ENCODE peak calls at places on chromosome 4, in five cellular contexts. C is psoas muscle; Y is stimulated activated CD8-positive, alpha-beta memory T cell treated with anti-CD3 and anti-CD28 coated beads, Interleukin-4, amount 100 ng/mL, for 1 hour; O is fibroblast of mammary gland; A is NCI-H446 treated with DMSO at 0.1 percent for 48 hours. J is an unnamed sample.

GRCh38 chr4:64158648-64159326 is 250.5 kb downstream of the TECRL start:
- DNase-seq in C (no peak), Y (no peak), O (peak), A (peak), J (no peak)

GRCh38 chr4:102608190-102608589 is 107.0 kb downstream of the NFKB1 start:
- DNase-seq in C (no peak), Y (no peak), O (peak), A (no peak), J (no peak)

GRCh38 chr4:156673483-156673882 is 298.1 kb downstream of the PDGFC start:
- DNase-seq in C (no peak), Y (no peak), O (peak), A (peak), J (no peak)

GRCh38 chr4:55269970-55270369 is 76.1 kb upstream of the SRD5A3 start:
- DNase-seq in C (no peak), Y (no peak), O (no peak), A (no peak), J (no peak)

GRCh38 chr4:1053080-1053661 is 41.7 kb downstream of the FGFRL1 start:
- DNase-seq in C (no peak), Y (no peak), O (peak), A (no peak), J (no peak)

GRCh38 chr4:1567519-1567807 is 116.7 kb downstream of the FAM53A start:
- DNase-seq in C (peak), Y (no peak), O (no peak), A (no peak), J (no peak)

GRCh38 chr4:95505149-95505548 is 43.6 kb downstream of the UNC5C start:
- DNase-seq in C (no peak), Y (no peak), O (peak), A (no peak), J (no peak)

GRCh38 chr4:156595041-156595440 is 376.6 kb downstream of the PDGFC start:
- DNase-seq in C (no peak), Y (no peak), O (peak), A (no peak), J (no peak)

GRCh38 chr4:76733380-76733779 is 164.6 kb downstream of the SOWAHB start:
- DNase-seq in C (no peak), Y (no peak), O (no peak), A (no peak), J (no peak)

GRCh38 chr4:180695851-180696250 is 1547.4 kb upstream of the TENM3 start:
- DNase-seq in C (no peak), Y (no peak), O (peak), A (no peak), J (no peak)

GRCh38 chr4:153546273-153546672 is 80.1 kb downstream of the TMEM131L start:
- DNase-seq in C (no peak), Y (no peak), O (no peak), A (no peak), J (no peak)

GRCh38 chr4:76155979-76156378 is 7.8 kb upstream of the NUP54 start:
- DNase-seq in C (no peak), Y (no peak), O (no peak), A (no peak), J (no peak)

J was measured in cortex of kidney.